ENCODE peak calls at places on chromosomes 1 and 21, in four cellular contexts. G is HepG2, D is GM12878, U is K562. E is an unnamed sample.

GRCh38 chr1:65431111-65431705 is 10.7 kb downstream of the LEPR start:
- DNase-seq in G (peak), D (no peak), U (peak), E (no peak)

GRCh38 chr1:28439320-28439719 is 66.5 kb upstream of the RCC1 start:
- DNase-seq in G (no peak), D (no peak), U (no peak), E (no peak)

GRCh38 chr1:58888776-58889341 is 105.0 kb upstream of the JUN start:
- DNase-seq in G (no peak), D (no peak), U (no peak), E (no peak)

GRCh38 chr1:53736290-53736689 is 2.7 kb downstream of the GLIS1 start:
- DNase-seq in G (no peak), D (no peak), U (no peak), E (no peak)

GRCh38 chr1:50774759-50775351 is 185.2 kb downstream of the FAF1 start:
- DNase-seq in G (peak), D (peak), U (peak), E (no peak)

GRCh38 chr1:108831225-108831624 is 25.7 kb downstream of the AKNAD1 start:
- DNase-seq in G (no peak), D (no peak), U (no peak), E (no peak)

GRCh38 chr1:4931486-4931885 is 277.1 kb downstream of the AJAP1 start:
- DNase-seq in G (no peak), D (no peak), U (no peak), E (no peak)

GRCh38 chr1:1293258-1293617 is 13.0 kb downstream of the SCNN1D start:
- DNase-seq in G (no peak), D (no peak), U (no peak), E (no peak)

GRCh38 chr1:86169625-86170024 is 13.1 kb upstream of the COL24A1 start:
- DNase-seq in G (no peak), D (no peak), U (no peak), E (no peak)

GRCh38 chr1:36300526-36300925 is 5.6 kb upstream of the SH3D21 start:
- DNase-seq in G (no peak), D (no peak), U (no peak), E (no peak)

GRCh38 chr1:69744381-69744780 is 176.7 kb downstream of the LRRC7 start:
- DNase-seq in G (no peak), D (no peak), U (no peak), E (no peak)

GRCh38 chr21:37886120-37886519 is 30.1 kb downstream of the KCNJ6 start:
- DNase-seq in G (no peak), D (no peak), U (no peak), E (no peak)

GRCh38 chr1:45979074-45979777 is 153.2 kb downstream of the PIK3R3 start:
- DNase-seq in G (peak), D (no peak), U (no peak), E (no peak)

GRCh38 chr21:28776251-28776650 is 216.4 kb downstream of the LTN1 start:
- DNase-seq in G (no peak), D (no peak), U (no peak), E (no peak)

GRCh38 chr1:27139980-27140379 is 14.9 kb downstream of the SLC9A1 start:
- DNase-seq in G (no peak), D (no peak), U (no peak), E (no peak)

GRCh38 chr1:106435269-106435668 is 621.2 kb upstream of the PRMT6 start:
- DNase-seq in G (no peak), D (no peak), U (no peak), E (no peak)

GRCh38 chr1:38585038-38585420 is 274.5 kb downstream of the RRAGC start:
- DNase-seq in G (no peak), D (no peak), U (no peak), E (no peak)

GRCh38 chr1:21261551-21262281 is 28.5 kb downstream of the ECE1 start:
- DNase-seq in G (no peak), D (no peak), U (peak), E (no peak)

GRCh38 chr1:231626951-231627614 is 493 bp downstream of the DISC1 start:
- DNase-seq in G (peak), D (no peak), U (no peak), E (no peak)

GRCh38 chr1:22557341-22557950 is 5.8 kb upstream of the EPHA8 start:
- DNase-seq in G (no peak), D (no peak), U (no peak), E (no peak)

GRCh38 chr1:55472784-55473183 is 257.6 kb upstream of the USP24 start:
- DNase-seq in G (no peak), D (no peak), U (no peak), E (no peak)

GRCh38 chr1:32220746-32221580 is 1.2 kb downstream of the TMEM234 start:
- DNase-seq in G (no peak), D (peak), U (no peak), E (no peak)

GRCh38 chr1:32221581-32221979 is 573 bp downstream of the TMEM234 start:
- DNase-seq in G (no peak), D (no peak), U (no peak), E (no peak)

GRCh38 chr1:32223683-32224082 is 1.5 kb downstream of the EIF3I start:
- DNase-seq in G (no peak), D (no peak), U (no peak), E (no peak)

GRCh38 chr1:32224285-32224684 is 2.1 kb downstream of the EIF3I start:
- DNase-seq in G (no peak), D (no peak), U (no peak), E (no peak)

DNA sequence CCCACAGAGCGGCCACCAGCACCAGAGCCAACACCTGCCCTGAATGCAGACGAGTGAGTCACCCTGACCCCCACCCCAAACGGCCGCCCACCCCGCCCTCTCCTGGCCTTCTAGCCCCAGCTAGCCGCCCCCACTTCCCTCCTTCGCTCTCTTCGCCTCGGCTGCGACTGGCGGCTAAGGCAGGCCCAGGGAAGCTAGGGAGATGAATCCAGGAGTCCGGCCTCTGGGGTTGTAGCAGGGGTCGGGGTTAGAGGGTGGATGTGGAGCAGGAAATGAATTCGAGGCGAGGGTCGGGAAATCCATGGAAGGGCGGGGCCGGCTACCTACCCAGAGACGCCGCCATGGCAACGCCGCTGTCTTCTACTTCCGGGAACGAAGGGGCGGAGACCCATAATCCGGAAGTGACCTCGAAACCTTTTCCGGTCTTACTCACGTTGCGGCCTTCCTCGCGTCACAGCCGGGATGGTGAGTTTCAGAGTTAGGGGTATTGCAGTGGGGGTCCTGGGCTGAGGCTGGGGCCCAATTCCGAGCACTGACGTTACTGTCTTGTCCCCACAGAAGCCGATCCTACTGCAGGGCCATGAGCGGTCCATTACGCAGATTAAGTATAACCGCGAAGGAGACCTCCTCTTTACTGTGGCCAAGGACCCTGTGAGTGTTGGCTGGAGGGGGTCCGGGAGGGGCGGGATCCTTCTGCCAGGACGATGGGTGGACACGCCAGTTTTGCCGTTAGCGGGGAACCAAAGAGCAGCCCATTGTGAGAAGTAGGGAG is at the start of the genes EIF3I and TMEM234:
- DNase-seq in G (peak), D (peak), U (peak), E (no peak)
- TF ChIP-seq EZH2 in G (no peak), D (no peak), U (no peak), E (no peak)

GRCh38 chr1:37342736-37343135 is 131.6 kb upstream of the ZC3H12A start:
- DNase-seq in G (no peak), D (no peak), U (peak), E (no peak)
- TF ChIP-seq TAF1 in G (no peak), D (no peak), U (no peak), E (no peak)

GRCh38 chr1:209678981-209679539 is 3.8 kb downstream of the G0S2 start:
- DNase-seq in G (no peak), D (no peak), U (no peak), E (no peak)

GRCh38 chr1:209672705-209673630 is 2.2 kb upstream of the G0S2 start:
- DNase-seq in G (no peak), D (peak), U (no peak), E (no peak)

GRCh38 chr1:209673631-209674417 is 1.4 kb upstream of the G0S2 start:
- DNase-seq in G (no peak), D (no peak), U (no peak), E (no peak)

GRCh38 chr1:209675567-209676154 is 449 bp downstream of the G0S2 start:
- DNase-seq in G (no peak), D (no peak), U (no peak), E (no peak)

DNA sequence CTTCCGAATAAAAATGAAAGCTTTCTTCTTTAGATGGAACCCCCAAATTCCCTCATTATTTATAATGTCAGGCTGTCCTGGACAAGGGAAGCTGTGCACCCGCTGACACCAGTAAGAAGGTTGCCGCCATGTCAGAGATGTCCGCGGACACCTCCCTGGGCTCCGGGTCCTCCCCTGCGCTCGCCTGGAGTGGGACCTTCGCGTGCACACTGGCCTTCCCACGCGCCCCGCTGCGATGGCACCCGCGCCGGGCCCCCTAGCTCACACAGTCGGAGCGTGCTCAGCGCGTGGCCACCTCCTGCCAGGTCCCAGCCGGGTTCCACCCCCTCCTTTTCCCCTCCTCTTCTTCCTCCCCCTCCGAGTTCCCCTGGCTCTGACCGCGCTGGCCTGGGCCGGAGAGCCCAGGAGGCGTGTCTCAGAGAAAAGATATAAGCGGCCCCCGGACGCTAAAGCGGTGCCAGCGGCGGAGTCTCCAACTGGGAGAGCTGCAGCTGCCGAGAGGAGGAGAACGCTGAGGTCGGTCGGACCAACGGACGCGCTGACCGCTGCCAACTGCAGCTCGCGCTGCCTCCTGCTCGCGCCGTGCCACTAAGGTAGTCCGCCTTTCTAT is at the start of gene G0S2:
- DNase-seq in G (no peak), D (no peak), U (no peak), E (no peak)
- TF ChIP-seq EZH2 in G (peak), D (no peak), U (no peak), E (no peak)

DNA sequence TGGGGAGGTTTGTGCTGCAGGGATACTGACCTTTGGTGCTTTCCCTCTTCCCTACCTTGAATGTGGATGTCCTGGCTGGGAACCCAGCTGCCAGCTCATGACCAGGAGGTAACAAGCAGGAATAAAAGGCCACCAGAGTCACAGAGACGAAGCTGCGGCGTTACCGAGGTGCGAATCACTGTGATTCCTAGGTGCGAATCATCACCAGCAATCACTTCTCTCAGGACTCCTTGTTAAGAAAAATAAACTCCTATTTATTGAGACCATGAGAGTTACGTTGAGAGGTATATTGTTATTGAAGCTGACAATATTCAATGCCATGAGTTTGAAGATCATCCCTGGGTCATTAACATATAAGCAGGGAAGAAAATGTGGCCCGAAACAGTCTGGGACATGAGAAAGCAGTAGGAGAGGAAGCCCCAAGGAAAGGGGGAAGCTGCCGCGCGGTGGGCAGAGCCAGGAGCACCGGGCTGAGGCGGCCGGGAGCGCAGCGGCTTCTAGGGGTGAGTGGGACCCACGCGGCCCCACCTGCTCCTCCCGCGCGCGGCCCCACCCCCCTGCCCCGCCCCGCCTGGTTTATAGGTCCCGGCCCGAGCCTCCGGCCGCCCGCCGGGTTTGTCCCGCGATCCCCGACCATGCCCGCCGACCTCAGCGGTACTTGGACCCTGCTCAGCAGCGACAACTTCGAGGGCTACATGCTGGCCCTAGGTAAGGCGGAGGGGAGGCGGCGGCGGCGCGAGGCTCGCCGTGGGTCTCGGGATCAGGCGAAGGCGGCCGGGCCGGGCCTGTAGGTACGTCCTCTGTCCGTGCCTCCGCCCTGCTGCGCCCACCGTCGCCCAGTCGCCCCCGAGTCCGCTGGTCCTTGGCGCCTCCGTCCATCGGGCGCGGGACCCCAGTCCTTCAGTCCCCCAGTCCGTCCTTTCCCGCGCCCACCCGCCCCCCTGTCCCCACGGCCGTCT is at the start of gene RBP7:
- DNase-seq in G (no peak), D (no peak), U (peak), E (peak)
- TF ChIP-seq TAF1 in G (no peak), D (no peak), U (no peak), E (no peak)

GRCh38 chr1:219928791-219929118 is 398 bp upstream of the SLC30A10 start:
- DNase-seq in G (no peak), D (no peak), U (no peak), E (no peak)

GRCh38 chr1:219927956-219928790 is at the start of gene SLC30A10:
- DNase-seq in G (peak), D (no peak), U (peak), E (no peak)

GRCh38 chr1:219926363-219926998 is 1.9 kb downstream of the SLC30A10 start:
- DNase-seq in G (peak), D (no peak), U (peak), E (no peak)

GRCh38 chr1:219924348-219924747 is 4.0 kb downstream of the SLC30A10 start:
- DNase-seq in G (no peak), D (no peak), U (no peak), E (no peak)

GRCh38 chr1:219927298-219927955 is 930 bp downstream of the SLC30A10 start:
- DNase-seq in G (no peak), D (no peak), U (no peak), E (peak)
- TF ChIP-seq EZH2 in G (no peak), D (no peak), U (no peak), E (no peak)

GRCh38 chr1:91876751-91877573 is 9.0 kb downstream of the TGFBR3 start:
- DNase-seq in G (no peak), D (no peak), U (no peak), E (no peak)

GRCh38 chr1:91874167-91874566 is 11.8 kb downstream of the TGFBR3 start:
- DNase-seq in G (no peak), D (no peak), U (no peak), E (no peak)

GRCh38 chr1:91872560-91873081 is 13.3 kb downstream of the TGFBR3 start:
- DNase-seq in G (peak), D (no peak), U (no peak), E (no peak)

GRCh38 chr1:91877574-91878208 is 8.3 kb downstream of the TGFBR3 start:
- DNase-seq in G (no peak), D (no peak), U (no peak), E (no peak)

DNA sequence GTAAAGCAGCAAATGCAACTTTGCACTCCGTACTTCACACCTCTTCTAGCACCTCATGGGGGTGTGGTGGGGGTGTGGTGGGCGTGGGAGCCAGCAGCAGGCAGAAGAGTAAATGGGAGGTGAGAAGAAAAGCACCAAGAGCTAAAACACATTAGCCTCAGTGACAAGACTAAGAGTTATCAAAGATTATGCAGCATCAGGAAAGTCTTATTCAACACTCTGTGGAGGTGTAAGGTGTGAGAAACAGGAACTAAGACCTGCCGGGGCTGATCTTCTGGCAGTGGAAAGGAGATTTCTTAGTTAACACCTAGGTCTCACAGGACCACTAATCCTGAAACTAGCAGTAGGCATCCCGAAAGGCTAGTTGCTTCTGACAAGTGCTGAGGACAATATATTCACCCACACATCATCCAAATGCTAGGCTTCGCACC is 9.9 kb downstream of the TGFBR3 start:
- DNase-seq in G (no peak), D (peak), U (no peak), E (no peak)
- TF ChIP-seq TAF1 in G (no peak), D (no peak), U (no peak), E (no peak)